ENCODE peak calls at places on chromosomes 13 and 19, in eight cellular contexts. X is T1000; S is tibial nerve; W is AG08396; M is CD8-positive, alpha-beta T cell; A is Right ventricle myocardium superior; E is T-helper 22 cell; K is stimulated activated CD8-positive, alpha-beta memory T cell treated with anti-CD3 and anti-CD28 coated beads, Interleukin-4, amount 100 ng/mL, for 1 hour. Z is an unnamed sample.

GRCh38 chr19:16366433-16367268 is 42.0 kb downstream of the KLF2 start:
- DNase-seq in X (no peak), S (no peak), W (no peak), M (no peak), A (peak; percentile 32), E (peak; percentile 20), K (no peak), Z (no peak)

GRCh38 chr13:106990594-106990993 is 422.7 kb upstream of the ARGLU1 start:
- DNase-seq in X (no peak), S (no peak), W (no peak), M (no peak), A (no peak), E (no peak), K (no peak), Z (no peak)

GRCh38 chr19:52670046-52670445 is 31.9 kb upstream of the ZNF83 start:
- DNase-seq in X (no peak), S (no peak), W (no peak), M (no peak), A (no peak), E (no peak), K (no peak), Z (no peak)

GRCh38 chr19:49210108-49210900 is 52.7 kb downstream of the TRPM4 start:
- DNase-seq in X (no peak), S (peak; percentile 23), W (no peak), M (no peak), A (peak; percentile 47), E (peak; percentile 8), K (no peak), Z (no peak)

GRCh38 chr19:48678201-48678600 is 5.4 kb upstream of the NTN5 start:
- DNase-seq in X (no peak), S (no peak), W (no peak), M (no peak), A (no peak), E (no peak), K (no peak), Z (no peak)

GRCh38 chr13:40564342-40564997 is 102.0 kb downstream of the FOXO1 start:
- DNase-seq in X (no peak), S (no peak), W (no peak), M (no peak), A (no peak), E (no peak), K (no peak), Z (no peak)

GRCh38 chr19:45780448-45781281 is 1.6 kb downstream of the DMPK start:
- DNase-seq in X (no peak), S (no peak), W (no peak), M (no peak), A (no peak), E (no peak), K (no peak), Z (no peak)

GRCh38 chr13:35292329-35292728 is 184.2 kb downstream of the MAB21L1 start:
- DNase-seq in X (no peak), S (no peak), W (no peak), M (no peak), A (no peak), E (no peak), K (no peak), Z (no peak)

GRCh38 chr19:30376272-30376671 is 4.1 kb downstream of the ZNF536 start:
- DNase-seq in X (no peak), S (no peak), W (no peak), M (no peak), A (no peak), E (no peak), K (no peak), Z (no peak)

GRCh38 chr13:49450105-49450819 is 6.2 kb downstream of the SETDB2 start:
- DNase-seq in X (no peak), S (no peak), W (no peak), M (no peak), A (no peak), E (no peak), K (no peak), Z (no peak)

GRCh38 chr13:29892149-29892548 is 41.7 kb upstream of the UBL3 start:
- DNase-seq in X (no peak), S (no peak), W (no peak), M (no peak), A (no peak), E (no peak), K (no peak), Z (no peak)

Z was measured in activated T-helper 9 cell treated with anti-CD3 and anti-CD28 coated beads, Interleukin-2, amount 50 U/mL, for 16 hours.